ENCODE peak calls at places on chromosomes 4 and X, in four cellular contexts. H, O, V and A are unnamed samples.

GRCh38 chr4:127747883-127748282 is 17.7 kb downstream of the SLC25A31 start:
- DNase-seq in H (no peak), O (no peak), V (no peak), A (no peak)

GRCh38 chr4:8079031-8079885 is 79.4 kb downstream of the ABLIM2 start:
- DNase-seq in H (no peak), O (no peak), V (no peak), A (no peak)

GRCh38 chr4:39541987-39542632 is 14.9 kb upstream of the UGDH start:
- DNase-seq in H (no peak), O (no peak), V (no peak), A (no peak)

GRCh38 chr4:40329805-40330204 is 5.3 kb upstream of the CHRNA9 start:
- DNase-seq in H (no peak), O (no peak), V (no peak), A (no peak)

GRCh38 chr4:48300004-48300403 is 30.4 kb upstream of the TEC start:
- DNase-seq in H (no peak), O (no peak), V (no peak), A (no peak)

GRCh38 chr4:128633067-128633466 is 176.4 kb upstream of the JADE1 start:
- DNase-seq in H (no peak), O (no peak), V (no peak), A (no peak)

GRCh38 chr4:72951628-72952027 is 117.9 kb downstream of the COX18 start:
- DNase-seq in H (peak), O (no peak), V (no peak), A (no peak)

GRCh38 chr4:105022811-105023667 is 123.6 kb upstream of the TET2 start:
- DNase-seq in H (peak), O (no peak), V (no peak), A (no peak)

GRCh38 chrX:49039598-49040375 is 3.4 kb downstream of the TFE3 start:
- DNase-seq in H (peak), O (peak), V (peak), A (peak)

GRCh38 chr4:105963461-105964400 is 68.5 kb downstream of the NPNT start:
- DNase-seq in H (peak), O (no peak), V (no peak), A (no peak)

GRCh38 chr4:138659640-138660325 is 355.8 kb upstream of the NOCT start:
- DNase-seq in H (peak), O (no peak), V (no peak), A (no peak)

GRCh38 chrX:68487254-68487653 is 11.6 kb upstream of the YIPF6 start:
- DNase-seq in H (no peak), O (no peak), V (no peak), A (no peak)

GRCh38 chr4:25313194-25313895 is 771 bp downstream of the ZCCHC4 start:
- DNase-seq in H (no peak), O (no peak), V (no peak), A (no peak)